ENCODE peak calls at places on chromosomes 4 and X, in four cellular contexts. One of them, this sample, is unnamed. For H3K4me1, the result is how much of the 10 kb centered on the place peaks cover.

GRCh38 chr4:11954093-11954492 is 525.4 kb upstream of the HS3ST1 start:
- DNase-seq in IMR-90: no peak
- DNase-seq in PC-3: peak
- DNase-seq in GM23248: peak
- DNase-seq in this sample: peak

GRCh38 chr4:82680834-82681233 is 117.8 kb downstream of the SCD5 start:
- DNase-seq in IMR-90: no peak
- DNase-seq in PC-3: no peak
- DNase-seq in GM23248: no peak
- DNase-seq in this sample: no peak

GRCh38 chrX:13898084-13898483 is 81.2 kb upstream of the GPM6B start:
- DNase-seq in IMR-90: peak
- DNase-seq in PC-3: peak
- DNase-seq in GM23248: peak
- DNase-seq in this sample: peak

GRCh38 chr4:162497564-162498167 is 333.9 kb upstream of the FSTL5 start:
- DNase-seq in IMR-90: peak
- DNase-seq in PC-3: peak
- DNase-seq in GM23248: peak
- DNase-seq in this sample: peak

GRCh38 chr4:144650311-144650820 is 4.4 kb downstream of the HHIP start:
- DNase-seq in IMR-90: no peak
- DNase-seq in PC-3: no peak
- DNase-seq in GM23248: no peak
- DNase-seq in this sample: no peak

GRCh38 chr4:65241257-65241997 is 428.9 kb downstream of the EPHA5 start:
- DNase-seq in IMR-90: no peak
- DNase-seq in PC-3: no peak
- DNase-seq in GM23248: no peak
- DNase-seq in this sample: no peak

GRCh38 chr4:236028-236427 is 69.2 kb downstream of the ZNF732 start:
- DNase-seq in IMR-90: no peak
- DNase-seq in PC-3: no peak
- DNase-seq in GM23248: no peak
- DNase-seq in this sample: peak

GRCh38 chr4:151581575-151581974 is 172.6 kb downstream of the FHIP1A start:
- DNase-seq in IMR-90: no peak
- DNase-seq in PC-3: no peak
- DNase-seq in GM23248: no peak
- DNase-seq in this sample: no peak

GRCh38 chrX:65196758-65197371 is 220.6 kb upstream of the ZC4H2 start:
- DNase-seq in IMR-90: no peak
- DNase-seq in PC-3: peak
- DNase-seq in GM23248: peak
- DNase-seq in this sample: no peak

GRCh38 chr4:10013722-10014121 is 7.6 kb downstream of the SLC2A9 start:
- DNase-seq in IMR-90: no peak
- DNase-seq in PC-3: peak
- DNase-seq in GM23248: peak
- DNase-seq in this sample: peak

GRCh38 chrX:147476008-147476407 is 435.7 kb upstream of the FMR1 start:
- DNase-seq in IMR-90: no peak
- DNase-seq in PC-3: peak
- DNase-seq in GM23248: peak
- DNase-seq in this sample: no peak

GRCh38 chr4:40199179-40199670 is 2.4 kb downstream of the RHOH start:
- DNase-seq in IMR-90: no peak
- DNase-seq in PC-3: no peak
- DNase-seq in GM23248: no peak
- DNase-seq in this sample: no peak

GRCh38 chr4:110088670-110089069 is 109.7 kb downstream of the ELOVL6 start:
- DNase-seq in IMR-90: peak
- DNase-seq in PC-3: peak
- DNase-seq in GM23248: peak
- DNase-seq in this sample: peak

GRCh38 chr4:39308576-39308975 is 57.6 kb downstream of the RFC1 start:
- DNase-seq in IMR-90: no peak
- DNase-seq in PC-3: no peak
- DNase-seq in GM23248: no peak
- DNase-seq in this sample: no peak

GRCh38 chrX:47169726-47170515 is 23.7 kb upstream of the UBA1 start:
- DNase-seq in IMR-90: peak
- DNase-seq in PC-3: no peak
- DNase-seq in GM23248: peak
- DNase-seq in this sample: no peak

GRCh38 chr4:8856835-8857590 is 14.6 kb downstream of the HMX1 start:
- DNase-seq in IMR-90: no peak
- DNase-seq in PC-3: no peak
- DNase-seq in GM23248: no peak
- DNase-seq in this sample: no peak

GRCh38 chr4:178198691-178199090 is 756.5 kb upstream of the AGA start:
- DNase-seq in IMR-90: peak
- DNase-seq in PC-3: no peak
- DNase-seq in GM23248: no peak
- DNase-seq in this sample: no peak

GRCh38 chrX:13029341-13029740 is 15.1 kb downstream of the FAM9C start:
- DNase-seq in IMR-90: peak
- DNase-seq in PC-3: peak
- DNase-seq in GM23248: peak
- DNase-seq in this sample: no peak

GRCh38 chrX:78801522-78801921 is 54.0 kb downstream of the LPAR4 start:
- DNase-seq in IMR-90: no peak
- DNase-seq in PC-3: no peak
- DNase-seq in GM23248: no peak
- DNase-seq in this sample: no peak

GRCh38 chr4:76449824-76450223 is 14.8 kb downstream of the SHROOM3 start:
- DNase-seq in IMR-90: no peak
- DNase-seq in PC-3: no peak
- DNase-seq in GM23248: peak
- DNase-seq in this sample: peak

GRCh38 chr4:47856713-47857112 is 18.8 kb upstream of the CORIN start:
- DNase-seq in IMR-90: no peak
- DNase-seq in PC-3: no peak
- DNase-seq in GM23248: no peak
- DNase-seq in this sample: no peak

GRCh38 chrX:131763674-131764073 is 219.8 kb downstream of the OR13H1 start:
- DNase-seq in IMR-90: peak
- DNase-seq in PC-3: peak
- DNase-seq in GM23248: peak
- DNase-seq in this sample: peak

GRCh38 chr4:123246085-123246484 is 150.5 kb upstream of the SPRY1 start:
- DNase-seq in IMR-90: no peak
- DNase-seq in PC-3: no peak
- DNase-seq in GM23248: no peak
- DNase-seq in this sample: no peak

GRCh38 chr4:123250843-123251242 is 145.8 kb upstream of the SPRY1 start:
- DNase-seq in IMR-90: peak
- DNase-seq in PC-3: no peak
- DNase-seq in GM23248: no peak
- DNase-seq in this sample: peak

GRCh38 chr4:123244233-123244632 is 152.4 kb upstream of the SPRY1 start:
- DNase-seq in IMR-90: peak
- DNase-seq in PC-3: no peak
- DNase-seq in GM23248: no peak
- DNase-seq in this sample: peak

GRCh38 chr4:123248260-123248659 is 148.3 kb upstream of the SPRY1 start:
- DNase-seq in IMR-90: peak
- DNase-seq in PC-3: no peak
- DNase-seq in GM23248: peak
- DNase-seq in this sample: no peak

DNA sequence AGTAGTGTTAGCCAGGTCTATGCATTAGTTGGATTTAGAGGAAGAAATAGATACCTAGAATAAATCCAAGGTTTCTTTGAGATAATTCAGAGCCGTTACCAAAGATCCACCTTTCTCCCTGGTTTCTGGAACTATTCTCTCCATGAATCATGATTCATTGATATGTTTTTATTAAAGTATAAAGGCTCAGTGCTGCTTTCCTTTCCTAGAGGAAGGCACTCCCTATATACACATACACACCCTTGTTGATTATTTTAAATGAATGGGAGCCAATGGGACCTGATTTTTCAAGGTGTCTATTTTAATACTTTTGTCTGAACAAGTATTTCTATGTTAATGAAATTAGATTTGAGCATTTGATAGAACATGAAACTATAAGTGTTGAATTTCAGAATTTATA is 146.8 kb upstream of the SPRY1 start:
- DNase-seq in IMR-90: no peak
- DNase-seq in PC-3: no peak
- DNase-seq in GM23248: no peak
- DNase-seq in this sample: no peak
- H3K4me1 ChIP-seq in IMR-90: under half
- H3K4me1 ChIP-seq in PC-3: under half
- H3K4me1 ChIP-seq in GM23248: under half
- H3K4me1 ChIP-seq in this sample: under half

GRCh38 chrX:120603707-120604358 is at the start of gene MCTS1:
- DNase-seq in IMR-90: peak
- DNase-seq in PC-3: peak
- DNase-seq in GM23248: peak
- DNase-seq in this sample: peak

DNA sequence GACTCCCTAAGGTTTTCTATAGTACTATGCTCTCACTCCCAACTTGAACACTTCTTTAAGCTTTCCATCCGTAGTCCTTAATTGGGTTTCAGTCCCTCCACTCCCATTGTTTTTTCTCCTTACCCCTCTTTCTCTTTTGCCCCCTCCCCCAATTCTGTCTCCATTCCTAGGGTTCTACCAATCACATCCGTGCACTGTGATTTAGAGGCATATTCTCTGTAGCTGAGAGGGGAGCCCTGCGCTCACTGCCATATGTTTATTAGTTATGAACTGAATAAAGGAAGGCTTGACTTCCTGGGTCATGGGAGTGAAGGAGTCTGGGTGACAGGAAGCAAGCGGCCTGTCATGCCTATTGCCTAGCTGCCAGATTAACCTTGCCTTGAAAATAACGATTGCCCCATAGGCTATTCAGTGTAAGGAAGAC is 470 bp downstream of the MCTS1 start:
- DNase-seq in IMR-90: peak
- DNase-seq in PC-3: peak
- DNase-seq in GM23248: peak
- DNase-seq in this sample: peak
- H2AFZ ChIP-seq in IMR-90: peak
- H2AFZ ChIP-seq in PC-3: peak
- H2AFZ ChIP-seq in GM23248: peak
- H2AFZ ChIP-seq in this sample: peak

DNA sequence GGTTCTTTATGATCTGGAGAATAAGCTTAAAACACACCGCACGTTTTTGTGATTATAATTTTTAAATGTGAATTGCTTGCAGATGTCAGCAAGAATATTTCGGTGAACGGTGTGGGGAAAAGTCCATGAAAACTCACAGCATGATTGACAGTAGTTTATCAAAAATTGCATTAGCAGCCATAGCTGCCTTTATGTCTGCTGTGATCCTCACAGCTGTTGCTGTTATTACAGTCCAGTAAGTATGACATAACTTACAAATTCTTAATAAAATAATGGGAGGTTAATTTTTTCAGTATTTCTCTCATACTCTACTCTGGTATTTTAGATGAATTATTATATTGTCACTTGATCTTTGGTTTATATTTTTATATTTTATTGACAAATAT is 5.4 kb downstream of the AREG start:
- DNase-seq in IMR-90: no peak
- DNase-seq in PC-3: no peak
- DNase-seq in GM23248: no peak
- DNase-seq in this sample: no peak
- H3K4me1 ChIP-seq in IMR-90: under half
- H3K4me1 ChIP-seq in PC-3: half or more
- H3K4me1 ChIP-seq in GM23248: under half
- H3K4me1 ChIP-seq in this sample: under half

GRCh38 chr4:146453192-146453591 is 68.5 kb downstream of the SLC10A7 start:
- DNase-seq in IMR-90: no peak
- DNase-seq in PC-3: no peak
- DNase-seq in GM23248: no peak
- DNase-seq in this sample: no peak
- H2AFZ ChIP-seq in IMR-90: no peak
- H2AFZ ChIP-seq in PC-3: no peak
- H2AFZ ChIP-seq in GM23248: no peak
- H2AFZ ChIP-seq in this sample: no peak

DNA sequence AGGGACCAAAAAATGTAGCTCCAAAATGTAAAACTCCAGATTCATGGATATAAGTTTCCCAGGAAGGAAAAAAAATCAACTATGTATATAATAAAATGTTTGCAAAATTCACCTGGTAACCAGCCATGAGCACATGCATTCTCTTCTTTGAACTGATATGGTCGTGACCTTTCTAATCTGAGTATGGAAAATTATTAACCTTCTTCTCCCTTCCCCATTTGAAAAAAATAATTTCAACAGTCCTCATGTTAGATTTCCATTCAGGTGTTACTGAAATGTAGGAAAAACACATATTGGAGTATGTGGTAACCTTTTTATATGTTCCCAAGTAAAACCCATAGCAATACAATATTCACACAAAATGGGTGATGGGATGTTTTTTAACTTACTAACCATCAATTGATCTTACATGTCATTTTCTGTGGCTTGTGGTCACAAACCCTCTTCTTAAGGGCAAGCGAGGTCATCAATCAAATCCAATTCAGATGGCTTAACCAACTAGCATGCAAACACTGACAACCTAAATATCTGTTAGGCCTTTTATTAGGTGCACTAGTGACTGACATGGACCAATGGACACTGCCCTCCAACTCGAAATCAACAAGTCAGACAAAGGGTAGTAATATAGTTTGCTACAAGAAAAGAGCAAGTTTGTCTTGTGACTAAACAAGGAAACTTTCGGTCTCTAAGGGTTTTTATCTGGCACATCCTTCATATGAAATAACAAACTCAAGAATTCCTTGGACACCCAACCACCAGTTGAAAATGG is 74.4 kb downstream of the CAMK2D start:
- DNase-seq in IMR-90: peak
- DNase-seq in PC-3: no peak
- DNase-seq in GM23248: peak
- DNase-seq in this sample: no peak
- H3K4me1 ChIP-seq in IMR-90: under half
- H3K4me1 ChIP-seq in PC-3: under half
- H3K4me1 ChIP-seq in GM23248: under half
- H3K4me1 ChIP-seq in this sample: under half

GRCh38 chr4:181528570-181529184 is 714.5 kb upstream of the TENM3 start:
- DNase-seq in IMR-90: peak
- DNase-seq in PC-3: peak
- DNase-seq in GM23248: peak
- DNase-seq in this sample: peak
- H2AFZ ChIP-seq in IMR-90: no peak
- H2AFZ ChIP-seq in PC-3: no peak
- H2AFZ ChIP-seq in GM23248: no peak
- H2AFZ ChIP-seq in this sample: peak